ENCODE peak calls at places on chromosomes 4 and X, in six cellular contexts. One of them, this sample, is unnamed. For H3K4me1, the result is how much of the 10 kb centered on the place peaks cover.

GRCh38 chr4:126807132-126807531 is 825.6 kb upstream of the INTU start:
- DNase-seq in right lobe of liver: no peak
- DNase-seq in heart left ventricle: no peak
- DNase-seq in gastrocnemius medialis: no peak
- DNase-seq in cardiac muscle cell: no peak
- DNase-seq in SK-N-SH: no peak
- DNase-seq in this sample: no peak

GRCh38 chrX:15269618-15270521 is at the start of gene ASB9:
- DNase-seq in gastrocnemius medialis: no peak
- DNase-seq in SK-N-SH: peak
- DNase-seq in heart left ventricle: peak
- DNase-seq in right lobe of liver: peak
- DNase-seq in cardiac muscle cell: peak
- DNase-seq in this sample: no peak

GRCh38 chr4:100728861-100729260 is 211.0 kb upstream of the EMCN start:
- DNase-seq in SK-N-SH: no peak
- DNase-seq in gastrocnemius medialis: no peak
- DNase-seq in heart left ventricle: no peak
- DNase-seq in cardiac muscle cell: no peak
- DNase-seq in right lobe of liver: no peak
- DNase-seq in this sample: no peak

GRCh38 chrX:107118322-107119147 is at the start of gene RBM41:
- DNase-seq in right lobe of liver: peak
- DNase-seq in cardiac muscle cell: peak
- DNase-seq in SK-N-SH: peak
- DNase-seq in heart left ventricle: peak
- DNase-seq in gastrocnemius medialis: peak
- DNase-seq in this sample: peak

GRCh38 chrX:105323951-105324350 is 103.5 kb upstream of the TEX13A start:
- DNase-seq in SK-N-SH: no peak
- DNase-seq in right lobe of liver: no peak
- DNase-seq in gastrocnemius medialis: no peak
- DNase-seq in cardiac muscle cell: peak
- DNase-seq in heart left ventricle: no peak
- DNase-seq in this sample: no peak

GRCh38 chr4:15320116-15320515 is 107.7 kb upstream of the C1QTNF7 start:
- DNase-seq in right lobe of liver: no peak
- DNase-seq in heart left ventricle: no peak
- DNase-seq in cardiac muscle cell: no peak
- DNase-seq in SK-N-SH: no peak
- DNase-seq in gastrocnemius medialis: no peak
- DNase-seq in this sample: no peak

GRCh38 chr4:567457-568350 is 8.4 kb downstream of the TMEM271 start:
- DNase-seq in cardiac muscle cell: no peak
- DNase-seq in heart left ventricle: no peak
- DNase-seq in gastrocnemius medialis: no peak
- DNase-seq in right lobe of liver: no peak
- DNase-seq in SK-N-SH: no peak
- DNase-seq in this sample: no peak

GRCh38 chr4:99845708-99846469 is 29.3 kb downstream of the DAPP1 start:
- DNase-seq in cardiac muscle cell: no peak
- DNase-seq in SK-N-SH: no peak
- DNase-seq in heart left ventricle: no peak
- DNase-seq in gastrocnemius medialis: no peak
- DNase-seq in right lobe of liver: no peak
- DNase-seq in this sample: no peak

GRCh38 chrX:5399403-5399802 is 829.3 kb downstream of the NLGN4X start:
- DNase-seq in heart left ventricle: no peak
- DNase-seq in cardiac muscle cell: no peak
- DNase-seq in SK-N-SH: no peak
- DNase-seq in right lobe of liver: no peak
- DNase-seq in gastrocnemius medialis: no peak
- DNase-seq in this sample: no peak

GRCh38 chr4:147096667-147097604 is 151.3 kb upstream of the TTC29 start:
- DNase-seq in SK-N-SH: peak
- DNase-seq in heart left ventricle: no peak
- DNase-seq in gastrocnemius medialis: no peak
- DNase-seq in right lobe of liver: no peak
- DNase-seq in cardiac muscle cell: peak
- DNase-seq in this sample: no peak

GRCh38 chr4:26590639-26591038 is 6.8 kb downstream of the TBC1D19 start:
- DNase-seq in right lobe of liver: no peak
- DNase-seq in cardiac muscle cell: peak
- DNase-seq in SK-N-SH: no peak
- DNase-seq in heart left ventricle: no peak
- DNase-seq in gastrocnemius medialis: no peak
- DNase-seq in this sample: no peak

GRCh38 chrX:14032383-14032782 is 2.7 kb upstream of the GEMIN8 start:
- DNase-seq in heart left ventricle: peak
- DNase-seq in gastrocnemius medialis: no peak
- DNase-seq in right lobe of liver: no peak
- DNase-seq in cardiac muscle cell: peak
- DNase-seq in SK-N-SH: peak
- DNase-seq in this sample: no peak

GRCh38 chrX:149950681-149951080 is 12.4 kb upstream of the EOLA2 start:
- DNase-seq in SK-N-SH: peak
- DNase-seq in right lobe of liver: no peak
- DNase-seq in gastrocnemius medialis: no peak
- DNase-seq in cardiac muscle cell: peak
- DNase-seq in heart left ventricle: no peak
- DNase-seq in this sample: no peak

GRCh38 chrX:103540145-103540544 is 20.9 kb upstream of the RAB40A start:
- DNase-seq in cardiac muscle cell: peak
- DNase-seq in heart left ventricle: no peak
- DNase-seq in SK-N-SH: no peak
- DNase-seq in right lobe of liver: no peak
- DNase-seq in gastrocnemius medialis: no peak
- DNase-seq in this sample: no peak

GRCh38 chr4:53490965-53491622 is 100.2 kb downstream of the LNX1 start:
- DNase-seq in heart left ventricle: peak
- DNase-seq in SK-N-SH: peak
- DNase-seq in gastrocnemius medialis: no peak
- DNase-seq in cardiac muscle cell: peak
- DNase-seq in right lobe of liver: no peak
- DNase-seq in this sample: peak

GRCh38 chr4:79585834-79586233 is 177.8 kb upstream of the GK2 start:
- DNase-seq in SK-N-SH: no peak
- DNase-seq in right lobe of liver: no peak
- DNase-seq in cardiac muscle cell: no peak
- DNase-seq in heart left ventricle: no peak
- DNase-seq in gastrocnemius medialis: no peak
- DNase-seq in this sample: no peak

GRCh38 chr4:82005153-82005552 is 368.6 kb downstream of the HNRNPD start:
- DNase-seq in right lobe of liver: no peak
- DNase-seq in heart left ventricle: no peak
- DNase-seq in gastrocnemius medialis: no peak
- DNase-seq in cardiac muscle cell: no peak
- DNase-seq in SK-N-SH: no peak
- DNase-seq in this sample: no peak

GRCh38 chrX:119398974-119399771 is at the start of gene SLC25A43:
- DNase-seq in SK-N-SH: peak
- DNase-seq in gastrocnemius medialis: no peak
- DNase-seq in heart left ventricle: peak
- DNase-seq in right lobe of liver: peak
- DNase-seq in cardiac muscle cell: peak
- DNase-seq in this sample: no peak

GRCh38 chr4:120517966-120518365 is 404.6 kb downstream of the PRDM5 start:
- DNase-seq in SK-N-SH: peak
- DNase-seq in cardiac muscle cell: peak
- DNase-seq in gastrocnemius medialis: no peak
- DNase-seq in right lobe of liver: no peak
- DNase-seq in heart left ventricle: peak
- DNase-seq in this sample: peak

GRCh38 chrX:31243804-31244203 is 172.0 kb upstream of the FTHL17 start:
- DNase-seq in SK-N-SH: no peak
- DNase-seq in right lobe of liver: no peak
- DNase-seq in cardiac muscle cell: no peak
- DNase-seq in gastrocnemius medialis: no peak
- DNase-seq in heart left ventricle: no peak
- DNase-seq in this sample: no peak

GRCh38 chrX:350534-351321 is 32.1 kb upstream of the GTPBP6 start:
- DNase-seq in gastrocnemius medialis: no peak
- DNase-seq in cardiac muscle cell: no peak
- DNase-seq in heart left ventricle: no peak
- DNase-seq in right lobe of liver: peak
- DNase-seq in SK-N-SH: no peak
- DNase-seq in this sample: no peak

GRCh38 chrX:10085223-10085622 is 71.6 kb upstream of the CLCN4 start:
- DNase-seq in cardiac muscle cell: no peak
- DNase-seq in SK-N-SH: no peak
- DNase-seq in heart left ventricle: no peak
- DNase-seq in gastrocnemius medialis: no peak
- DNase-seq in right lobe of liver: no peak
- DNase-seq in this sample: no peak

GRCh38 chr4:141020801-141021261 is 112.4 kb downstream of the RNF150 start:
- DNase-seq in gastrocnemius medialis: no peak
- DNase-seq in SK-N-SH: no peak
- DNase-seq in cardiac muscle cell: peak
- DNase-seq in right lobe of liver: no peak
- DNase-seq in heart left ventricle: no peak
- DNase-seq in this sample: no peak

GRCh38 chrX:149829751-149830191 is 48.0 kb downstream of the MAGEA9 start:
- DNase-seq in gastrocnemius medialis: no peak
- DNase-seq in SK-N-SH: no peak
- DNase-seq in heart left ventricle: no peak
- DNase-seq in cardiac muscle cell: peak
- DNase-seq in right lobe of liver: no peak
- DNase-seq in this sample: no peak

GRCh38 chr4:168269879-168270278 is 48.7 kb downstream of the DDX60 start:
- DNase-seq in right lobe of liver: no peak
- DNase-seq in gastrocnemius medialis: peak
- DNase-seq in SK-N-SH: no peak
- DNase-seq in cardiac muscle cell: no peak
- DNase-seq in heart left ventricle: peak
- DNase-seq in this sample: no peak

GRCh38 chr4:108224628-108225053 is 55.9 kb upstream of the LEF1 start:
- DNase-seq in SK-N-SH: peak
- DNase-seq in right lobe of liver: no peak
- DNase-seq in gastrocnemius medialis: no peak
- DNase-seq in cardiac muscle cell: peak
- DNase-seq in heart left ventricle: no peak
- DNase-seq in this sample: no peak

GRCh38 chrX:84046403-84046984 is 141.5 kb downstream of the RPS6KA6 start:
- DNase-seq in gastrocnemius medialis: no peak
- DNase-seq in cardiac muscle cell: peak
- DNase-seq in heart left ventricle: no peak
- DNase-seq in right lobe of liver: no peak
- DNase-seq in SK-N-SH: peak
- DNase-seq in this sample: no peak

DNA sequence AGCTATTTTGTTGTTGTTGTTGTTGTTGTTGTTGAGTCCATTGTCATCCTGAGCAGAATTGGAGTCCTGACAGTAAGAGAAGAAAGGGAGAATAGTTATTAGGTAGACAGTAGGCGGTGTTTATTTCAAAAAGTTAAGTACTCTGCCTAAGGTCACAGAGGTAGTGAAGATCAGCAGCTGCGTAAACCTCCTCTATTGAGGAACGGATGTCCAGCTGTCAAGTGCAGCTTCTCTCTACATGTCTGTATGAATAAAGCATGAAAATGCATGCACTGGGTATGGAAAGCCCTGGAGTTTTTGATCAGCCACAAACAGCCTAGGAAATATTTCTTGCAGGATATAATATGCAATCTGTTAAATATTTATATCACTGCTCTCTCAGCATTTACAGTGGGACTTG is 109.4 kb upstream of the CBLL2 start:
- DNase-seq in cardiac muscle cell: no peak
- DNase-seq in heart left ventricle: no peak
- DNase-seq in SK-N-SH: no peak
- DNase-seq in right lobe of liver: no peak
- DNase-seq in gastrocnemius medialis: no peak
- DNase-seq in this sample: no peak
- H3K4me1 ChIP-seq in cardiac muscle cell: under half
- H3K4me1 ChIP-seq in heart left ventricle: under half
- H3K4me1 ChIP-seq in SK-N-SH: under half
- H3K4me1 ChIP-seq in right lobe of liver: under half
- H3K4me1 ChIP-seq in gastrocnemius medialis: under half
- H3K4me1 ChIP-seq in this sample: under half

GRCh38 chrX:136762820-136763452 is 17.8 kb downstream of the ARHGEF6 start:
- DNase-seq in cardiac muscle cell: no peak
- DNase-seq in heart left ventricle: no peak
- DNase-seq in gastrocnemius medialis: no peak
- DNase-seq in SK-N-SH: no peak
- DNase-seq in right lobe of liver: no peak
- DNase-seq in this sample: no peak
- H3K4me1 ChIP-seq in cardiac muscle cell: under half
- H3K4me1 ChIP-seq in heart left ventricle: under half
- H3K4me1 ChIP-seq in gastrocnemius medialis: under half
- H3K4me1 ChIP-seq in SK-N-SH: under half
- H3K4me1 ChIP-seq in right lobe of liver: under half
- H3K4me1 ChIP-seq in this sample: under half

GRCh38 chrX:74251006-74251930 is 52.7 kb upstream of the ZCCHC13 start:
- DNase-seq in heart left ventricle: no peak
- DNase-seq in right lobe of liver: no peak
- DNase-seq in gastrocnemius medialis: no peak
- DNase-seq in cardiac muscle cell: peak
- DNase-seq in SK-N-SH: no peak
- DNase-seq in this sample: no peak

GRCh38 chrX:74249963-74250362 is 54.0 kb upstream of the ZCCHC13 start:
- DNase-seq in cardiac muscle cell: no peak
- DNase-seq in heart left ventricle: no peak
- DNase-seq in SK-N-SH: no peak
- DNase-seq in right lobe of liver: no peak
- DNase-seq in gastrocnemius medialis: no peak
- DNase-seq in this sample: no peak

GRCh38 chrX:74248889-74249288 is 55.1 kb upstream of the ZCCHC13 start:
- DNase-seq in SK-N-SH: no peak
- DNase-seq in right lobe of liver: no peak
- DNase-seq in gastrocnemius medialis: no peak
- DNase-seq in heart left ventricle: peak
- DNase-seq in cardiac muscle cell: peak
- DNase-seq in this sample: no peak

GRCh38 chrX:74246524-74246923 is 57.5 kb upstream of the ZCCHC13 start:
- DNase-seq in right lobe of liver: no peak
- DNase-seq in cardiac muscle cell: peak
- DNase-seq in heart left ventricle: no peak
- DNase-seq in gastrocnemius medialis: no peak
- DNase-seq in SK-N-SH: no peak
- DNase-seq in this sample: no peak

DNA sequence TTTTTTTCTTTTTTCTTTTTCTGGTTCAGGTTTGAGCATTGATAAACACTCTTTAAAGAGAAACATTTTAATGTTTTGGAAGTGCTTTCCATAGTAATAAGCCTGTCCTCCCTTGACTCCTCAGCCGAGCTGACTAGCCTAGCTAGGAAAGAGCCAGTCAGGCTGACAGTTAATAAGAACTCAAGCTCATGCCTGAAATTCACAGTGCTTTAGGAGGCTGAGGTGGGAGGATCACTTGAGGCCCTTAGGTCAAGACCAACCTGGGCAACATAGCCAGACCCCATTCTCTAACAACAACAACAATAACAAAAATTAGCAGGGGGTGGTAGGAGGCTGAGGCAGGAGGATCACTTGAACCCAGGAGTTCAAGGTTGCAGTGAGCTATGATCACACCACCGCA is 53.4 kb upstream of the ZCCHC13 start:
- DNase-seq in cardiac muscle cell: no peak
- DNase-seq in SK-N-SH: no peak
- DNase-seq in right lobe of liver: no peak
- DNase-seq in gastrocnemius medialis: no peak
- DNase-seq in heart left ventricle: no peak
- DNase-seq in this sample: no peak
- H3K4me1 ChIP-seq in cardiac muscle cell: under half
- H3K4me1 ChIP-seq in SK-N-SH: under half
- H3K4me1 ChIP-seq in right lobe of liver: under half
- H3K4me1 ChIP-seq in gastrocnemius medialis: under half
- H3K4me1 ChIP-seq in heart left ventricle: under half
- H3K4me1 ChIP-seq in this sample: under half

GRCh38 chrX:65674351-65674893 is 7.0 kb downstream of the MSN start:
- DNase-seq in right lobe of liver: no peak
- DNase-seq in cardiac muscle cell: no peak
- DNase-seq in SK-N-SH: no peak
- DNase-seq in gastrocnemius medialis: no peak
- DNase-seq in heart left ventricle: no peak
- DNase-seq in this sample: no peak
- H3K4me1 ChIP-seq in right lobe of liver: under half
- H3K4me1 ChIP-seq in cardiac muscle cell: under half
- H3K4me1 ChIP-seq in SK-N-SH: under half
- H3K4me1 ChIP-seq in gastrocnemius medialis: half or more
- H3K4me1 ChIP-seq in heart left ventricle: under half
- H3K4me1 ChIP-seq in this sample: under half

This sample was measured in right atrium auricular region.